ENCODE peak calls at places on chromosome 1, in ten cellular contexts. One of them, this sample, is unnamed.

GRCh38 chr1:201888282-201889033 is at the start of gene SHISA4:
- DNase-seq in kidney: peak
- DNase-seq in cardiac muscle cell: peak
- DNase-seq in Peyer's patch: peak
- DNase-seq in body of pancreas: peak
- DNase-seq in HAP-1: no peak
- DNase-seq in prostate gland: peak
- DNase-seq in AG08395: peak
- DNase-seq in neural crest cell: peak
- DNase-seq in ureter: peak
- DNase-seq in this sample: peak

GRCh38 chr1:155706101-155706619 is 17.3 kb downstream of the DAP3 start:
- DNase-seq in AG08395: peak
- DNase-seq in body of pancreas: no peak
- DNase-seq in Peyer's patch: no peak
- DNase-seq in prostate gland: no peak
- DNase-seq in HAP-1: no peak
- DNase-seq in ureter: no peak
- DNase-seq in cardiac muscle cell: peak
- DNase-seq in kidney: no peak
- DNase-seq in neural crest cell: no peak
- DNase-seq in this sample: no peak

GRCh38 chr1:92957020-92957734 is 4.1 kb downstream of the DIPK1A start:
- DNase-seq in neural crest cell: no peak
- DNase-seq in prostate gland: no peak
- DNase-seq in Peyer's patch: no peak
- DNase-seq in kidney: no peak
- DNase-seq in AG08395: no peak
- DNase-seq in ureter: no peak
- DNase-seq in body of pancreas: no peak
- DNase-seq in HAP-1: no peak
- DNase-seq in cardiac muscle cell: no peak
- DNase-seq in this sample: no peak

GRCh38 chr1:44282704-44283426 is 69.6 kb downstream of the DMAP1 start:
- DNase-seq in cardiac muscle cell: no peak
- DNase-seq in HAP-1: no peak
- DNase-seq in kidney: no peak
- DNase-seq in prostate gland: no peak
- DNase-seq in neural crest cell: no peak
- DNase-seq in Peyer's patch: no peak
- DNase-seq in ureter: no peak
- DNase-seq in AG08395: no peak
- DNase-seq in body of pancreas: no peak
- DNase-seq in this sample: no peak

GRCh38 chr1:156508205-156508954 is 7.8 kb upstream of the MEF2D start:
- DNase-seq in kidney: no peak
- DNase-seq in ureter: peak
- DNase-seq in HAP-1: no peak
- DNase-seq in cardiac muscle cell: peak
- DNase-seq in Peyer's patch: no peak
- DNase-seq in AG08395: peak
- DNase-seq in body of pancreas: peak
- DNase-seq in neural crest cell: no peak
- DNase-seq in prostate gland: no peak
- DNase-seq in this sample: no peak

GRCh38 chr1:47931395-47931794 is 65.8 kb downstream of the TRABD2B start:
- DNase-seq in AG08395: no peak
- DNase-seq in cardiac muscle cell: no peak
- DNase-seq in prostate gland: no peak
- DNase-seq in HAP-1: no peak
- DNase-seq in Peyer's patch: no peak
- DNase-seq in ureter: no peak
- DNase-seq in kidney: no peak
- DNase-seq in body of pancreas: peak
- DNase-seq in neural crest cell: no peak
- DNase-seq in this sample: no peak

GRCh38 chr1:217713223-217713622 is 82.1 kb downstream of the SPATA17 start:
- DNase-seq in kidney: no peak
- DNase-seq in body of pancreas: no peak
- DNase-seq in HAP-1: no peak
- DNase-seq in AG08395: no peak
- DNase-seq in prostate gland: no peak
- DNase-seq in neural crest cell: no peak
- DNase-seq in cardiac muscle cell: no peak
- DNase-seq in Peyer's patch: no peak
- DNase-seq in ureter: no peak
- DNase-seq in this sample: no peak

GRCh38 chr1:42931108-42931539 is 27.5 kb downstream of the SLC2A1 start:
- DNase-seq in prostate gland: no peak
- DNase-seq in neural crest cell: no peak
- DNase-seq in HAP-1: peak
- DNase-seq in body of pancreas: peak
- DNase-seq in kidney: peak
- DNase-seq in ureter: peak
- DNase-seq in Peyer's patch: peak
- DNase-seq in cardiac muscle cell: peak
- DNase-seq in AG08395: peak
- DNase-seq in this sample: peak

GRCh38 chr1:244836135-244836521 is 670 bp downstream of the COX20 start:
- DNase-seq in Peyer's patch: no peak
- DNase-seq in prostate gland: no peak
- DNase-seq in cardiac muscle cell: peak
- DNase-seq in ureter: no peak
- DNase-seq in kidney: no peak
- DNase-seq in HAP-1: peak
- DNase-seq in body of pancreas: no peak
- DNase-seq in neural crest cell: peak
- DNase-seq in AG08395: peak
- DNase-seq in this sample: peak

GRCh38 chr1:99146129-99146848 is 118.0 kb upstream of the PLPPR4 start:
- DNase-seq in HAP-1: no peak
- DNase-seq in cardiac muscle cell: no peak
- DNase-seq in kidney: peak
- DNase-seq in body of pancreas: no peak
- DNase-seq in Peyer's patch: no peak
- DNase-seq in neural crest cell: no peak
- DNase-seq in AG08395: no peak
- DNase-seq in ureter: no peak
- DNase-seq in prostate gland: no peak
- DNase-seq in this sample: no peak

GRCh38 chr1:83509229-83509870 is 489.6 kb downstream of the TTLL7 start:
- DNase-seq in cardiac muscle cell: no peak
- DNase-seq in neural crest cell: no peak
- DNase-seq in ureter: no peak
- DNase-seq in body of pancreas: peak
- DNase-seq in prostate gland: no peak
- DNase-seq in Peyer's patch: no peak
- DNase-seq in AG08395: no peak
- DNase-seq in kidney: no peak
- DNase-seq in HAP-1: no peak
- DNase-seq in this sample: no peak

GRCh38 chr1:46008585-46008984 is 123.8 kb downstream of the PIK3R3 start:
- DNase-seq in HAP-1: no peak
- DNase-seq in cardiac muscle cell: no peak
- DNase-seq in prostate gland: no peak
- DNase-seq in AG08395: no peak
- DNase-seq in ureter: no peak
- DNase-seq in neural crest cell: no peak
- DNase-seq in kidney: no peak
- DNase-seq in body of pancreas: no peak
- DNase-seq in Peyer's patch: no peak
- DNase-seq in this sample: no peak

GRCh38 chr1:89763649-89763986 is 57.2 kb upstream of the LRRC8D start:
- DNase-seq in body of pancreas: no peak
- DNase-seq in AG08395: no peak
- DNase-seq in Peyer's patch: no peak
- DNase-seq in neural crest cell: no peak
- DNase-seq in kidney: no peak
- DNase-seq in prostate gland: no peak
- DNase-seq in cardiac muscle cell: no peak
- DNase-seq in ureter: no peak
- DNase-seq in HAP-1: no peak
- DNase-seq in this sample: no peak

GRCh38 chr1:50060279-50060678 is 36.5 kb upstream of the AGBL4 start:
- DNase-seq in body of pancreas: peak
- DNase-seq in prostate gland: no peak
- DNase-seq in ureter: no peak
- DNase-seq in Peyer's patch: no peak
- DNase-seq in kidney: no peak
- DNase-seq in neural crest cell: no peak
- DNase-seq in AG08395: no peak
- DNase-seq in cardiac muscle cell: no peak
- DNase-seq in HAP-1: no peak
- DNase-seq in this sample: no peak

GRCh38 chr1:46364612-46365011 is 24.0 kb downstream of the NSUN4 start:
- DNase-seq in neural crest cell: no peak
- DNase-seq in AG08395: peak
- DNase-seq in ureter: no peak
- DNase-seq in body of pancreas: no peak
- DNase-seq in Peyer's patch: no peak
- DNase-seq in cardiac muscle cell: no peak
- DNase-seq in HAP-1: no peak
- DNase-seq in kidney: no peak
- DNase-seq in prostate gland: no peak
- DNase-seq in this sample: no peak

GRCh38 chr1:38929476-38929875 is 12.2 kb downstream of the RHBDL2 start:
- DNase-seq in body of pancreas: peak
- DNase-seq in neural crest cell: no peak
- DNase-seq in kidney: no peak
- DNase-seq in HAP-1: no peak
- DNase-seq in cardiac muscle cell: no peak
- DNase-seq in Peyer's patch: no peak
- DNase-seq in prostate gland: no peak
- DNase-seq in AG08395: no peak
- DNase-seq in ureter: no peak
- DNase-seq in this sample: peak

GRCh38 chr1:211656728-211657127 is 18.7 kb downstream of the NEK2 start:
- DNase-seq in neural crest cell: no peak
- DNase-seq in HAP-1: no peak
- DNase-seq in kidney: no peak
- DNase-seq in ureter: no peak
- DNase-seq in cardiac muscle cell: no peak
- DNase-seq in body of pancreas: no peak
- DNase-seq in Peyer's patch: no peak
- DNase-seq in prostate gland: no peak
- DNase-seq in AG08395: no peak
- DNase-seq in this sample: no peak

GRCh38 chr1:152185544-152186391 is 26.7 kb upstream of the RPTN start:
- DNase-seq in kidney: no peak
- DNase-seq in body of pancreas: peak
- DNase-seq in cardiac muscle cell: peak
- DNase-seq in HAP-1: peak
- DNase-seq in AG08395: peak
- DNase-seq in neural crest cell: no peak
- DNase-seq in prostate gland: peak
- DNase-seq in ureter: peak
- DNase-seq in Peyer's patch: peak
- DNase-seq in this sample: peak

GRCh38 chr1:64701886-64702285 is 43.0 kb upstream of the RAVER2 start:
- DNase-seq in neural crest cell: no peak
- DNase-seq in AG08395: no peak
- DNase-seq in Peyer's patch: no peak
- DNase-seq in body of pancreas: no peak
- DNase-seq in cardiac muscle cell: peak
- DNase-seq in prostate gland: no peak
- DNase-seq in HAP-1: no peak
- DNase-seq in ureter: no peak
- DNase-seq in kidney: no peak
- DNase-seq in this sample: no peak

GRCh38 chr1:175423605-175424004 is 231.0 kb upstream of the KIAA0040 start:
- DNase-seq in ureter: no peak
- DNase-seq in cardiac muscle cell: no peak
- DNase-seq in HAP-1: no peak
- DNase-seq in kidney: no peak
- DNase-seq in AG08395: no peak
- DNase-seq in body of pancreas: no peak
- DNase-seq in Peyer's patch: no peak
- DNase-seq in prostate gland: no peak
- DNase-seq in neural crest cell: no peak
- DNase-seq in this sample: no peak

GRCh38 chr1:36542024-36542961 is 59.6 kb upstream of the CSF3R start:
- DNase-seq in AG08395: no peak
- DNase-seq in HAP-1: no peak
- DNase-seq in kidney: no peak
- DNase-seq in Peyer's patch: no peak
- DNase-seq in cardiac muscle cell: no peak
- DNase-seq in ureter: no peak
- DNase-seq in body of pancreas: no peak
- DNase-seq in prostate gland: no peak
- DNase-seq in neural crest cell: no peak
- DNase-seq in this sample: no peak

GRCh38 chr1:231139659-231140650 is 21.9 kb upstream of the TRIM67 start:
- DNase-seq in cardiac muscle cell: peak
- DNase-seq in body of pancreas: peak
- DNase-seq in AG08395: peak
- DNase-seq in kidney: no peak
- DNase-seq in Peyer's patch: no peak
- DNase-seq in HAP-1: no peak
- DNase-seq in ureter: no peak
- DNase-seq in neural crest cell: no peak
- DNase-seq in prostate gland: no peak
- DNase-seq in this sample: no peak

GRCh38 chr1:150601540-150601939 is 22.1 kb upstream of the MCL1 start:
- DNase-seq in AG08395: no peak
- DNase-seq in HAP-1: no peak
- DNase-seq in kidney: no peak
- DNase-seq in ureter: no peak
- DNase-seq in cardiac muscle cell: no peak
- DNase-seq in Peyer's patch: no peak
- DNase-seq in neural crest cell: no peak
- DNase-seq in prostate gland: no peak
- DNase-seq in body of pancreas: no peak
- DNase-seq in this sample: no peak

GRCh38 chr1:182086136-182086535 is 24.6 kb upstream of the ZNF648 start:
- DNase-seq in Peyer's patch: no peak
- DNase-seq in ureter: no peak
- DNase-seq in cardiac muscle cell: no peak
- DNase-seq in body of pancreas: no peak
- DNase-seq in neural crest cell: no peak
- DNase-seq in prostate gland: no peak
- DNase-seq in AG08395: no peak
- DNase-seq in kidney: peak
- DNase-seq in HAP-1: no peak
- DNase-seq in this sample: no peak

GRCh38 chr1:195664628-195665027 is 943.6 kb downstream of the KCNT2 start:
- DNase-seq in Peyer's patch: no peak
- DNase-seq in ureter: no peak
- DNase-seq in kidney: no peak
- DNase-seq in HAP-1: no peak
- DNase-seq in prostate gland: no peak
- DNase-seq in body of pancreas: no peak
- DNase-seq in neural crest cell: no peak
- DNase-seq in cardiac muscle cell: peak
- DNase-seq in AG08395: peak
- DNase-seq in this sample: no peak

GRCh38 chr1:183884512-183884911 is 79.6 kb downstream of the RGL1 start:
- DNase-seq in ureter: no peak
- DNase-seq in AG08395: no peak
- DNase-seq in prostate gland: no peak
- DNase-seq in kidney: no peak
- DNase-seq in Peyer's patch: no peak
- DNase-seq in HAP-1: no peak
- DNase-seq in body of pancreas: no peak
- DNase-seq in cardiac muscle cell: no peak
- DNase-seq in neural crest cell: no peak
- DNase-seq in this sample: no peak

GRCh38 chr1:23660671-23661070 is 30.9 kb upstream of the RPL11 start:
- DNase-seq in Peyer's patch: no peak
- DNase-seq in body of pancreas: no peak
- DNase-seq in prostate gland: no peak
- DNase-seq in neural crest cell: no peak
- DNase-seq in AG08395: no peak
- DNase-seq in kidney: no peak
- DNase-seq in cardiac muscle cell: no peak
- DNase-seq in HAP-1: no peak
- DNase-seq in ureter: no peak
- DNase-seq in this sample: no peak

GRCh38 chr1:84410328-84411107 is 12.2 kb downstream of the DNASE2B start:
- DNase-seq in neural crest cell: no peak
- DNase-seq in cardiac muscle cell: no peak
- DNase-seq in kidney: no peak
- DNase-seq in Peyer's patch: no peak
- DNase-seq in HAP-1: no peak
- DNase-seq in body of pancreas: no peak
- DNase-seq in ureter: no peak
- DNase-seq in AG08395: no peak
- DNase-seq in prostate gland: no peak
- DNase-seq in this sample: no peak